ENCODE peak calls at places on chromosome 5, in four cellular contexts. M is ureter, R is BE2C, Z is NCI-H345. V is an unnamed sample.

GRCh38 chr5:51378778-51379652 is 4.2 kb upstream of the ISL1 start:
- DNase-seq in M (no peak), R (peak), Z (no peak), V (no peak)

GRCh38 chr5:154753792-154754191 is 1.4 kb upstream of the LARP1 start:
- DNase-seq in M (peak), R (no peak), Z (no peak), V (no peak)

GRCh38 chr5:115657883-115658233 is 32.0 kb upstream of the TMED7 start:
- DNase-seq in M (no peak), R (no peak), Z (no peak), V (no peak)

GRCh38 chr5:83530186-83530585 is 58.6 kb downstream of the VCAN start:
- DNase-seq in M (no peak), R (no peak), Z (no peak), V (no peak)

GRCh38 chr5:117414926-117415325 is 840.3 kb upstream of the SEMA6A start:
- DNase-seq in M (no peak), R (no peak), Z (no peak), V (no peak)

GRCh38 chr5:175657593-175658271 is at the start of gene HRH2:
- DNase-seq in M (no peak), R (no peak), Z (peak), V (no peak)

GRCh38 chr5:177399903-177400868 is at the start of gene PFN3:
- DNase-seq in M (no peak), R (no peak), Z (no peak), V (no peak)

GRCh38 chr5:102049517-102049916 is 246.6 kb downstream of the SLCO4C1 start:
- DNase-seq in M (no peak), R (peak), Z (peak), V (peak)

GRCh38 chr5:2149196-2149541 is 266.4 kb upstream of the IRX4 start:
- DNase-seq in M (no peak), R (no peak), Z (peak), V (no peak)

GRCh38 chr5:55638455-55638854 is 73.7 kb downstream of the SLC38A9 start:
- DNase-seq in M (no peak), R (no peak), Z (no peak), V (no peak)

V was measured in SK-N-DZ.